ENCODE peak calls at places on chromosomes 12 and 14, in eight cellular contexts. M is stimulated activated CD8-positive, alpha-beta memory T cell treated with anti-CD3 and anti-CD28 coated beads, Interleukin-7, amount 100 ng/mL, for 1 hour; Z is adrenal gland; Y is stromal cell of bone marrow; B is HCEC 1CT; S is HFF-Myc; D is amniotic epithelial cell; H is CD4-positive, CD25-positive, alpha-beta regulatory T cell. V is an unnamed sample.

GRCh38 chr14:69711471-69712216 is 55.3 kb upstream of the SRSF5 start:
- DNase-seq in M (no peak), Z (peak), Y (no peak), B (no peak), S (no peak), D (no peak), H (no peak), V (no peak)

GRCh38 chr14:58637040-58637390 is 747 bp upstream of the DACT1 start:
- DNase-seq in M (no peak), Z (peak), Y (peak), B (peak), S (peak), D (peak), H (peak), V (no peak)

GRCh38 chr12:96108321-96108720 is 72.9 kb upstream of the LTA4H start:
- DNase-seq in M (no peak), Z (peak), Y (no peak), B (no peak), S (no peak), D (no peak), H (peak), V (peak)

GRCh38 chr12:69608114-69608513 is 2.6 kb downstream of the LRRC10 start:
- DNase-seq in M (no peak), Z (no peak), Y (no peak), B (no peak), S (no peak), D (no peak), H (no peak), V (no peak)

GRCh38 chr12:89015419-89015818 is 336.9 kb downstream of the DUSP6 start:
- DNase-seq in M (no peak), Z (no peak), Y (no peak), B (no peak), S (no peak), D (no peak), H (no peak), V (no peak)

GRCh38 chr12:55970775-55971174 is 3.1 kb upstream of the RAB5B start:
- DNase-seq in M (no peak), Z (no peak), Y (no peak), B (no peak), S (no peak), D (peak), H (no peak), V (no peak)

GRCh38 chr12:79155703-79156102 is 291.1 kb downstream of the SYT1 start:
- DNase-seq in M (no peak), Z (no peak), Y (peak), B (peak), S (no peak), D (peak), H (no peak), V (no peak)

GRCh38 chr12:50925342-50925651 is 27.0 kb upstream of the HIGD1C start:
- DNase-seq in M (no peak), Z (peak), Y (no peak), B (no peak), S (no peak), D (no peak), H (peak), V (no peak)

GRCh38 chr12:52969828-52970569 is 21.1 kb downstream of the KRT18 start:
- DNase-seq in M (no peak), Z (peak), Y (no peak), B (no peak), S (no peak), D (no peak), H (no peak), V (no peak)

V was measured in heart left ventricle.